ENCODE peak calls at places on chromosomes 1 and 21, in five cellular contexts. B is activated CD4-positive, alpha-beta T cell treated with anti-CD3 and anti-CD28 coated beads for 36 hours; L is SK-N-DZ; G is sciatic nerve; C is activated CD8-positive, alpha-beta memory T cell treated with anti-CD3 and anti-CD28 coated beads, Interleukin-2, amount 50 U/mL, for 4 hours. F is an unnamed sample.

GRCh38 chr1:17207046-17207445 is 2.1 kb downstream of the PADI1 start:
- DNase-seq in C (no peak), G (peak), L (no peak), B (no peak), F (no peak)

GRCh38 chr1:11617314-11617713 is 36.9 kb downstream of the FBXO2 start:
- DNase-seq in C (no peak), L (no peak), G (no peak), B (no peak), F (no peak)

GRCh38 chr21:44427241-44428120 is 27.8 kb upstream of the LRRC3 start:
- DNase-seq in B (no peak), L (no peak), G (peak), C (peak), F (no peak)

GRCh38 chr1:46638921-46639320 is 22.3 kb upstream of the MOB3C start:
- DNase-seq in G (no peak), B (no peak), L (no peak), C (no peak), F (no peak)

GRCh38 chr21:35616090-35616489 is 444.2 kb downstream of the SETD4 start:
- DNase-seq in G (no peak), L (no peak), B (no peak), C (no peak), F (no peak)

GRCh38 chr1:25245809-25246599 is 1.2 kb downstream of the RSRP1 start:
- DNase-seq in L (no peak), C (no peak), B (no peak), G (no peak), F (no peak)

GRCh38 chr1:115492880-115493279 is 148.9 kb upstream of the VANGL1 start:
- DNase-seq in B (no peak), G (no peak), L (no peak), C (no peak), F (no peak)

GRCh38 chr1:116330342-116330652 is 42.7 kb upstream of the ATP1A1 start:
- DNase-seq in L (no peak), B (no peak), G (no peak), C (no peak), F (no peak)

GRCh38 chr1:238177351-238177750 is 286.6 kb upstream of the ZP4 start:
- DNase-seq in L (no peak), G (no peak), C (no peak), B (no peak), F (no peak)

GRCh38 chr1:160307455-160307854 is 22.5 kb upstream of the PEX19 start:
- DNase-seq in C (no peak), B (no peak), G (no peak), L (no peak), F (no peak)

GRCh38 chr1:202281316-202282016 is 60.3 kb downstream of the UBE2T start:
- DNase-seq in C (no peak), G (no peak), B (no peak), L (no peak), F (no peak)

GRCh38 chr21:41066086-41066938 is 101.6 kb upstream of the BACE2 start:
- DNase-seq in B (no peak), G (no peak), C (no peak), L (no peak), F (no peak)

GRCh38 chr1:11906870-11907269 is 19.4 kb downstream of the KIAA2013 start:
- DNase-seq in L (no peak), G (no peak), B (peak), C (no peak), F (no peak)

GRCh38 chr1:145720556-145720877 is 1.2 kb downstream of the CD160 start:
- DNase-seq in L (no peak), C (no peak), G (no peak), B (no peak), F (no peak)

GRCh38 chr1:115813735-115814134 is 27.2 kb downstream of the NHLH2 start:
- DNase-seq in C (no peak), B (no peak), G (no peak), L (no peak), F (no peak)

GRCh38 chr1:909861-910310 is 13.8 kb upstream of the SAMD11 start:
- DNase-seq in B (peak), L (peak), G (no peak), C (no peak), F (no peak)

GRCh38 chr1:62093261-62093660 is 101.4 kb upstream of the L1TD1 start:
- DNase-seq in C (no peak), L (no peak), G (no peak), B (no peak), F (no peak)

GRCh38 chr1:167060141-167061072 is 29.8 kb downstream of the GPA33 start:
- DNase-seq in G (no peak), L (no peak), C (no peak), B (no peak), F (no peak)

GRCh38 chr1:36764796-36765195 is 269.5 kb downstream of the GRIK3 start:
- DNase-seq in C (no peak), G (no peak), L (no peak), B (no peak), F (no peak)

GRCh38 chr1:248805905-248806304 is 19.8 kb downstream of the SH3BP5L start:
- DNase-seq in L (no peak), G (no peak), B (no peak), C (no peak), F (no peak)

GRCh38 chr1:16229976-16230740 is 6.8 kb downstream of the CPLANE2 start:
- DNase-seq in G (no peak), L (no peak), C (no peak), B (no peak), F (no peak)

GRCh38 chr1:73674945-73675561 is 522.9 kb downstream of the LRRIQ3 start:
- DNase-seq in L (peak), G (no peak), C (no peak), B (no peak), F (no peak)

GRCh38 chr1:77143529-77144121 is 75.6 kb downstream of the PIGK start:
- DNase-seq in C (no peak), B (no peak), G (no peak), L (no peak), F (no peak)

GRCh38 chr21:45872471-45872870 is 109.1 kb upstream of the COL6A1 start:
- DNase-seq in B (no peak), G (peak), L (no peak), C (no peak), F (no peak)

GRCh38 chr1:153515504-153516394 is 20.0 kb downstream of the S100A6 start:
- DNase-seq in C (no peak), G (no peak), B (no peak), L (no peak), F (no peak)

GRCh38 chr1:36560621-36561364 is 78.1 kb upstream of the CSF3R start:
- DNase-seq in L (no peak), B (no peak), G (peak), C (no peak), F (no peak)

GRCh38 chr1:219931033-219931432 is 2.7 kb upstream of the SLC30A10 start:
- DNase-seq in C (no peak), L (no peak), G (no peak), B (no peak), F (no peak)

GRCh38 chr1:10724948-10725852 is 71.2 kb downstream of the CASZ1 start:
- DNase-seq in L (peak), C (no peak), G (no peak), B (no peak), F (no peak)

GRCh38 chr1:22673486-22674409 is 20.7 kb downstream of the C1QB start:
- DNase-seq in B (peak), C (no peak), G (peak), L (peak), F (no peak)

GRCh38 chr1:22886211-22886610 is 86.5 kb downstream of the LACTBL1 start:
- DNase-seq in G (no peak), L (no peak), C (no peak), B (no peak), F (no peak)

GRCh38 chr1:14320518-14320917 is 278.0 kb upstream of the KAZN start:
- DNase-seq in L (no peak), C (no peak), B (no peak), G (no peak), F (no peak)

GRCh38 chr1:113931456-113931855 is 2.3 kb downstream of the HIPK1 start:
- DNase-seq in C (no peak), B (no peak), G (no peak), L (no peak), F (no peak)

GRCh38 chr1:20216574-20216973 is 30.3 kb upstream of the PLA2G2C start:
- DNase-seq in G (no peak), C (no peak), L (no peak), B (peak), F (no peak)

GRCh38 chr1:1599919-1600860 is at the start of gene FNDC10:
- DNase-seq in B (no peak), G (no peak), C (no peak), L (no peak), F (no peak)

GRCh38 chr21:42684109-42684916 is 30.9 kb downstream of the PDE9A start:
- DNase-seq in L (no peak), G (no peak), B (peak), C (peak), F (peak)

GRCh38 chr1:118785246-118785645 is 202.9 kb downstream of the TBX15 start:
- DNase-seq in C (no peak), L (no peak), B (no peak), G (peak), F (no peak)

F was measured in activated naive CD8-positive, alpha-beta T cell treated with anti-CD3 and anti-CD28 coated beads for 36 hours.